ENCODE peak calls at places on chromosomes 3 and 15, in five cellular contexts. Q, T, I, G and M are unnamed samples.
A peak's percentile ranks its signal among the peaks of the same experiment; 100 is the strongest.

GRCh38 chr3:61858054-61858453 is 296.7 kb downstream of the PTPRG start:
- DNase-seq in Q (no peak), T (no peak), G (no peak), I (peak; percentile 30), M (no peak)

GRCh38 chr3:144390786-144391185 is 419.2 kb downstream of the DIPK2A start:
- DNase-seq in I (no peak), G (no peak), Q (no peak), T (no peak), M (no peak)

GRCh38 chr15:76342382-76343201 is 6.0 kb downstream of the ISL2 start:
- DNase-seq in G (no peak), T (no peak), Q (no peak), I (peak; percentile 44), M (no peak)

GRCh38 chr3:33808559-33808958 is 10.1 kb downstream of the PDCD6IP start:
- DNase-seq in Q (no peak), G (no peak), I (no peak), T (no peak), M (no peak)

GRCh38 chr3:195895900-195896360 is 12.4 kb downstream of the TNK2 start:
- DNase-seq in T (peak; percentile 74), Q (peak; percentile 42), G (peak; percentile 78), I (peak; percentile 46), M (peak; percentile 81)

GRCh38 chr3:10017636-10018292 is 8.5 kb upstream of the FANCD2 start:
- DNase-seq in G (no peak), Q (no peak), T (no peak), I (no peak), M (no peak)

GRCh38 chr15:55289011-55289572 is 521 bp downstream of the RAB27A start:
- DNase-seq in G (peak; percentile 37), Q (peak; percentile 23), T (peak; percentile 11), I (peak; percentile 49), M (peak; percentile 60)

GRCh38 chr3:127407026-127407939 is 119.4 kb upstream of the PRR20G start:
- DNase-seq in I (no peak), T (no peak), Q (no peak), G (no peak), M (no peak)

GRCh38 chr3:152317956-152318355 is 49.2 kb downstream of the MBNL1 start:
- DNase-seq in G (no peak), T (no peak), Q (no peak), I (no peak), M (no peak)

GRCh38 chr15:84840741-84841429 is 23.7 kb downstream of the ALPK3 start:
- DNase-seq in T (peak; percentile 78), I (peak; percentile 83), Q (no peak), G (peak; percentile 67), M (peak; percentile 84)

GRCh38 chr15:76470691-76471090 is 134.1 kb downstream of the ISL2 start:
- DNase-seq in T (no peak), Q (no peak), G (no peak), I (no peak), M (no peak)

GRCh38 chr3:158105124-158105709 is 1.0 kb downstream of the SHOX2 start:
- DNase-seq in I (no peak), G (no peak), Q (no peak), T (no peak), M (no peak)

GRCh38 chr3:119580148-119580760 is 962 bp downstream of the ADPRH start:
- DNase-seq in Q (no peak), T (no peak), G (no peak), I (no peak), M (peak; percentile 60)

GRCh38 chr3:11640009-11640673 is 3.6 kb downstream of the VGLL4 start:
- DNase-seq in I (no peak), Q (no peak), T (no peak), G (no peak), M (no peak)

GRCh38 chr3:78977073-78977472 is 790.7 kb downstream of the ROBO1 start:
- DNase-seq in I (no peak), Q (no peak), G (no peak), T (no peak), M (no peak)

GRCh38 chr3:14780927-14781507 is 37.7 kb upstream of the FGD5 start:
- DNase-seq in I (peak; percentile 79), Q (peak; percentile 24), T (peak; percentile 43), G (no peak), M (no peak)

GRCh38 chr3:100877286-100877685 is 115.9 kb downstream of the ABI3BP start:
- DNase-seq in T (no peak), Q (no peak), I (no peak), G (no peak), M (no peak)

GRCh38 chr3:41265823-41266273 is 66.5 kb downstream of the CTNNB1 start:
- DNase-seq in I (no peak), T (no peak), Q (no peak), G (no peak), M (no peak)

GRCh38 chr15:86650084-86650483 is 570.4 kb downstream of the AGBL1 start:
- DNase-seq in G (no peak), Q (no peak), T (no peak), I (peak; percentile 55), M (no peak)

GRCh38 chr3:128555098-128555825 is 62.3 kb upstream of the GATA2 start:
- DNase-seq in G (no peak), Q (no peak), I (no peak), T (no peak), M (no peak)

GRCh38 chr15:73922186-73923151 is 3.8 kb upstream of the LOXL1 start:
- DNase-seq in I (no peak), Q (no peak), T (no peak), G (no peak), M (no peak)

GRCh38 chr15:34259557-34259956 is 34.7 kb downstream of the EMC4 start:
- DNase-seq in Q (no peak), T (no peak), G (no peak), I (no peak), M (no peak)

GRCh38 chr3:10594915-10595314 is 89.5 kb upstream of the ATP2B2 start:
- DNase-seq in I (peak; percentile 25), G (no peak), Q (peak; percentile 92), T (peak; percentile 19), M (no peak)

GRCh38 chr15:47196057-47196456 is 521.2 kb upstream of the SEMA6D start:
- DNase-seq in T (peak; percentile 57), Q (peak; percentile 81), G (peak; percentile 67), I (peak; percentile 79), M (peak; percentile 79)

GRCh38 chr15:56968821-56969220 is 50.4 kb downstream of the TCF12 start:
- DNase-seq in I (peak; percentile 20), T (no peak), G (no peak), Q (peak; percentile 31), M (no peak)

GRCh38 chr3:66633982-66634381 is 133.2 kb upstream of the LRIG1 start:
- DNase-seq in G (no peak), I (no peak), Q (no peak), T (no peak), M (no peak)

GRCh38 chr3:184562875-184563568 is 1.4 kb downstream of the EPHB3 start:
- DNase-seq in G (no peak), T (no peak), Q (no peak), I (no peak), M (no peak)

GRCh38 chr3:29527251-29527650 is 246.4 kb downstream of the RBMS3 start:
- DNase-seq in Q (no peak), G (no peak), T (no peak), I (no peak), M (no peak)
- H3K27ac ChIP-seq in Q (no peak overlapping the region), G (peak overlapping the region; percentile 2), T (no peak overlapping the region), I (no peak overlapping the region), M (peak overlapping the region; percentile 28)

DNA sequence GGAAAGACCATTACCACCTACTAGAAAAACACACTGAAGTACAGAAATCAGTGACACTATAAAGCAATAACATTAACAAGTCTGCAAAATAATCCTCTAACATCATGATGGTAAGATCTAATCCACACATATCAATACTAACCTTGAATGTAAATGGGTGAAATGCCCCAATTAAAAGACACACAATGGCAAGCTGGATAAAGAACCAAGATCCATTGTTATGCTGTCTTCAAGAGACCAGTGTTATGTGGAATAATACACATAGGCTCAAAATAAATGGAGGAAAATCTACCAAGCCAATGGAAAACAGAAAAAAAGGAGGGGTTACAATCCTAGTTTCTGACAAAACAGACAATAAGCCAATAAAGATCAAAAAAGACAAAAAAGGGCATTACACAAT is 13.5 kb downstream of the OR5K3 start:
- DNase-seq in T (no peak), I (no peak), G (no peak), Q (no peak), M (no peak)
- H3K9me3 ChIP-seq in T (peaks cover 17% of the 10 kb centered on the region), I (no peaks in the 10 kb centered on the region), G (peaks cover 56% of the 10 kb centered on the region), Q (peaks cover 4% of the 10 kb centered on the region), M (peaks cover 46% of the 10 kb centered on the region)

DNA sequence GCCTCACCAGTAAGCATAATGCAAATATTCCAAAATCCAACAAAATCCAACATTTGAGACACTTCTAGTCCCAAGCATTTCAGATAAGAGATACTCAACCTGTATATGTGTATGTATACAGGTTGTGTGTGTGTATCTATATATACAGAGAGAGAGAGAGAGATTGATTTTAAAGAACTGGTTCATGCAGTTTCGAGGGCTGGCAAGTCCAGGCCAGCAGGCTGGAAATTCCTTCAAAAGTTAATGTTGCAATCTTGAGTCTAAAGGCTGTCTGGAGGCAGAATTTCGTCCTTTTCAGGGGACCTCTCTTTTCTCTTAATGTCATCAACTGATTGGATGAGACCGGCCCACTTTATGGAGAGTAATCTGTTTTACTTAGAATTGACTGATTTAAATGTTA is 199.6 kb upstream of the IL12A start:
- DNase-seq in I (no peak), Q (no peak), T (no peak), G (no peak), M (no peak)
- H3K4me1 ChIP-seq in I (peaks cover 9% of the 10 kb centered on the region), Q (no peaks in the 10 kb centered on the region), T (peaks cover 61% of the 10 kb centered on the region), G (peaks cover 2% of the 10 kb centered on the region), M (peaks cover 33% of the 10 kb centered on the region)

DNA sequence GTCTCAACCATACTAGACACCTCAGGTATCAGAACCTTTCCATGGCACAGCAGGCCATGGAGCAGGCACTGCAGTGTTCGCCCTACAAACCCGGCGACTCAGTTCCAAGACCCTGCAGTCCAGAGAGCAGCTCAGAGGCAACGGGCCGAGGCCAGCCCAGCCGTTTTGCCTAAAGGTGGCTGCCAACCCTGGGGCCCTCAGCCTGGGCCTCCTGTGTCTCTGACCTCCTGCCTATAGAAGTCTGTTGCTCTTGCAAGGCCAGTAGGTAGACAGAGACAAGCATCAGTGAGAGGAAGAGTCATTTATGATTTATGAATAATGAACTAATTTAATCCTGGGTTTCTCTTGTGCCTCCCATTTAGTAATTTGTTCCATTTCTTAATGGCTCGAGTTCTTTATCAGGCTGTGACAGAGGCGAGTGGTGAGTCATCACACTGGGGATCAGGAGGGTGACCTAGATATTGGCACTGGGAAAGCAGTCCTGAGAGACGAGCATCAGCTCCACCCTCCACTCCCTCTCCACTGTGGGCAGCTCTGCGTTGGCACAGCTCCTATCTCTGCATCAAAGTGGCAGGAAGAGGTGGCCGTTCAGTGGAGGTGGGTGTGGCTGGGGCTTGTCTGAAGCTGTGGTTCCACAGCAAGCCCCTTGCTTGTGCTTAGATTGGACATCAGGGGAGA is 79.8 kb downstream of the ABHD5 start:
- DNase-seq in T (peak; percentile 87), I (peak; percentile 95), G (no peak), Q (no peak), M (peak; percentile 92)
- H3K27ac ChIP-seq in T (peak overlapping the region; percentile 90), I (peak overlapping the region; percentile 98), G (peak overlapping the region; percentile 91), Q (no peak overlapping the region), M (peak overlapping the region; percentile 94)

GRCh38 chr3:21017115-21017852 is 733.7 kb downstream of the ZNF385D start:
- DNase-seq in Q (no peak), T (peak; percentile 62), G (no peak), I (no peak), M (no peak)
- H3K9me3 ChIP-seq in Q (no peaks in the 10 kb centered on the region), T (no peaks in the 10 kb centered on the region), G (no peaks in the 10 kb centered on the region), I (no peaks in the 10 kb centered on the region), M (no peaks in the 10 kb centered on the region)